ENCODE peak calls at places on chromosomes 5 and 9, in four cellular contexts. C is HCT116, V is prostate gland, Q is K562. Z is an unnamed sample.
A peak's percentile ranks its signal among the peaks of the same experiment; 100 is the strongest.

GRCh38 chr5:52999357-52999949 is 10.3 kb downstream of the ITGA2 start:
- DNase-seq in C (no peak), V (no peak), Q (no peak), Z (no peak)

GRCh38 chr5:14914603-14915277 is 43.2 kb upstream of the ANKH start:
- DNase-seq in C (no peak), V (no peak), Q (no peak), Z (no peak)

GRCh38 chr5:14491505-14491904 is 90.1 kb upstream of the OTULINL start:
- DNase-seq in C (no peak), V (no peak), Q (no peak), Z (no peak)

GRCh38 chr5:83029912-83030311 is 47.3 kb downstream of the TMEM167A start:
- DNase-seq in C (no peak), V (no peak), Q (no peak), Z (no peak)

GRCh38 chr5:126106032-126106431 is 317.2 kb upstream of the GRAMD2B start:
- DNase-seq in C (no peak), V (no peak), Q (no peak), Z (no peak)

GRCh38 chr9:4327504-4328191 is 27.8 kb upstream of the GLIS3 start:
- DNase-seq in C (no peak), V (no peak), Q (no peak), Z (no peak)

GRCh38 chr5:56259002-56259511 is 25.9 kb upstream of the ANKRD55 start:
- DNase-seq in C (no peak), V (no peak), Q (no peak), Z (no peak)

GRCh38 chr5:125829349-125829748 is 593.9 kb upstream of the GRAMD2B start:
- DNase-seq in C (no peak), V (no peak), Q (no peak), Z (no peak)

GRCh38 chr9:73474625-73475024 is 323.0 kb downstream of the ANXA1 start:
- DNase-seq in C (no peak), V (no peak), Q (no peak), Z (no peak)

GRCh38 chr9:79134654-79135053 is 437.1 kb upstream of the TLE4 start:
- DNase-seq in C (peak; percentile 12), V (no peak), Q (no peak), Z (no peak)

GRCh38 chr9:89474939-89475338 is 23.0 kb downstream of the SEMA4D start:
- DNase-seq in C (no peak), V (no peak), Q (no peak), Z (no peak)

GRCh38 chr9:114690308-114690707 is 8.3 kb upstream of the TEX48 start:
- DNase-seq in C (no peak), V (no peak), Q (no peak), Z (no peak)

GRCh38 chr5:120314201-120314600 is 149.9 kb upstream of the PRR16 start:
- DNase-seq in C (no peak), V (no peak), Q (no peak), Z (no peak)

GRCh38 chr5:156402387-156402921 is 75.5 kb downstream of the SGCD start:
- DNase-seq in C (no peak), V (no peak), Q (no peak), Z (no peak)

GRCh38 chr5:134129411-134130238 is 15.1 kb downstream of the TCF7 start:
- DNase-seq in C (no peak), V (no peak), Q (no peak), Z (no peak)

GRCh38 chr9:18821794-18822193 is 211.2 kb downstream of the SAXO1 start:
- DNase-seq in C (no peak), V (no peak), Q (no peak), Z (no peak)

GRCh38 chr5:122263352-122264030 is 48.5 kb upstream of the SNCAIP start:
- DNase-seq in C (no peak), V (no peak), Q (no peak), Z (no peak)

GRCh38 chr9:76904661-76905457 is 1.1 kb downstream of the PRUNE2 start:
- DNase-seq in C (no peak), V (no peak), Q (no peak), Z (no peak)

GRCh38 chr5:170597109-170597741 is 93.4 kb downstream of the KCNIP1 start:
- DNase-seq in C (no peak), V (no peak), Q (no peak), Z (no peak)

GRCh38 chr9:81570083-81570482 is 119.3 kb downstream of the TLE1 start:
- DNase-seq in C (no peak), V (no peak), Q (no peak), Z (no peak)

GRCh38 chr5:88826959-88827585 is 55.9 kb downstream of the MEF2C start:
- DNase-seq in C (peak; percentile 47), V (no peak), Q (peak; percentile 17), Z (no peak)

GRCh38 chr5:147859962-147860640 is 18.4 kb upstream of the SCGB3A2 start:
- DNase-seq in C (no peak), V (no peak), Q (no peak), Z (no peak)

GRCh38 chr5:122741681-122742080 is 33.2 kb upstream of the SNX2 start:
- DNase-seq in C (no peak), V (no peak), Q (no peak), Z (no peak)

GRCh38 chr5:84634256-84634655 is 249.6 kb upstream of the EDIL3 start:
- DNase-seq in C (no peak), V (no peak), Q (no peak), Z (no peak)

GRCh38 chr5:139795074-139796001 is at the start of gene PSD2:
- DNase-seq in C (no peak), V (peak; percentile 35), Q (peak; percentile 80), Z (no peak)

GRCh38 chr5:128144491-128144890 is 60.9 kb downstream of the SLC12A2 start:
- DNase-seq in C (no peak), V (no peak), Q (no peak), Z (no peak)

GRCh38 chr5:102678267-102679058 is 76.6 kb upstream of the PAM start:
- DNase-seq in C (no peak), V (no peak), Q (no peak), Z (no peak)

GRCh38 chr9:133612051-133612450 is 2.9 kb upstream of the FAM163B start:
- DNase-seq in C (no peak), V (no peak), Q (no peak), Z (no peak)

GRCh38 chr5:96335873-96336272 is 97.2 kb downstream of the PCSK1 start:
- DNase-seq in C (no peak), V (no peak), Q (no peak), Z (no peak)

GRCh38 chr5:42799668-42800114 is 12.0 kb downstream of the SELENOP start:
- DNase-seq in C (no peak), V (no peak), Q (no peak), Z (no peak)

GRCh38 chr9:78919701-78920100 is 622.8 kb downstream of the PSAT1 start:
- DNase-seq in C (no peak), V (no peak), Q (no peak), Z (no peak)

GRCh38 chr9:76403352-76403751 is 9.1 kb upstream of the RFK start:
- DNase-seq in C (peak; percentile 42), V (no peak), Q (no peak), Z (no peak)

GRCh38 chr9:99169982-99170761 is 51.6 kb downstream of the ALG2 start:
- DNase-seq in C (no peak), V (no peak), Q (no peak), Z (no peak)

GRCh38 chr5:32042571-32042970 is 131.5 kb downstream of the GOLPH3 start:
- DNase-seq in C (no peak), V (no peak), Q (no peak), Z (no peak)

GRCh38 chr5:131252824-131253171 is 11.1 kb upstream of the CDC42SE2 start:
- DNase-seq in C (no peak), V (no peak), Q (no peak), Z (no peak)

GRCh38 chr5:141672856-141673813 is 8.9 kb downstream of the ARAP3 start:
- DNase-seq in C (no peak), V (no peak), Q (no peak), Z (no peak)

GRCh38 chr9:78539904-78540303 is 243.0 kb downstream of the PSAT1 start:
- DNase-seq in C (no peak), V (peak; percentile 8), Q (no peak), Z (no peak)

GRCh38 chr9:137634016-137634415 is 15.2 kb downstream of the EHMT1 start:
- DNase-seq in C (no peak), V (no peak), Q (no peak), Z (no peak)
- H3K9me3 ChIP-seq in C (no peaks in the 10 kb centered on the region), V (no peaks in the 10 kb centered on the region), Q (no peaks in the 10 kb centered on the region), Z (no peaks in the 10 kb centered on the region)

DNA sequence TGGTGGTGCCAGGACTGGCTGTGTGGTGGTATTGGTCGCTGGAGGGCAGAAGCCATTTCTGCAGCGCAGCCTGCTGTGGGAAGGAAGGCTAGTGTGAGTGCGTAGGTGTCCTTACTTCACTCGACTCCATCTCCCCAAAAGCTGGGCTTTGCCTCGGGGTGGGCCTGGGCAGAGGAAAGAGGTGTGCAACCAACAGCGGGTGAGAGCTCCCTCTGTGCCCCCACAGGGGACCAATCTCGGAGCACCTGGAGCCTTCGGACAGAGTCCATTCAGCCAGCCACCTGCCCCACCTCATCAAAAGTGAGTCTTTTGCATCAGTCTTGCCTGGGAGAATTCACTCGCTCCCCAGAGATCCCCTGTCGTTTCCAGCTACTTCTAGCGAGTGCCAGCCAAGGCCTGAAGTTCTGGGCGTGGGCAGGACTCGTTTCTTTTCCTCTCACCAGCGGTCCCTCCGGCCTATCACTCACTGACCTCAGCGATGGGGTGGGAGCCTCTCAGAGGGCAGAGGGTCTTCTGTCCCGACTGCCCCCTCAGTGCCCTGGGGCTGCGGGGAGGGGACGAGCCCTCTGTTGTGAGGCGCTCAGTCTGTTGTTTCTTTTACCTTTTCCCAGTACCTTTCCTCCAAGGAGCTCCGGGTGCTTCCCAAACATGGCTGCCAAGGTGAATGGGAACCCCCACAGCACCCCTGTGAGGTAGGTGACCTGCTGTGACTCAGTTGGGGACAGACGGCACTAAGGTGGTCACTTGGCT is 32.9 kb upstream of the PRDM12 start:
- DNase-seq in C (no peak), V (no peak), Q (no peak), Z (no peak)
- H3K36me3 ChIP-seq in C (peaks cover 29% of the 10 kb centered on the region), V (peaks cover 16% of the 10 kb centered on the region), Q (peaks cover 93% of the 10 kb centered on the region), Z (peaks cover 99% of the 10 kb centered on the region)

GRCh38 chr5:39547548-39548154 is 122.9 kb upstream of the DAB2 start:
- DNase-seq in C (peak; percentile 43), V (peak; percentile 39), Q (peak; percentile 37), Z (no peak)
- TF ChIP-seq POLR2AphosphoS5 in C (no peak), V (peak; percentile 16), Q (no peak), Z (no peak)

DNA sequence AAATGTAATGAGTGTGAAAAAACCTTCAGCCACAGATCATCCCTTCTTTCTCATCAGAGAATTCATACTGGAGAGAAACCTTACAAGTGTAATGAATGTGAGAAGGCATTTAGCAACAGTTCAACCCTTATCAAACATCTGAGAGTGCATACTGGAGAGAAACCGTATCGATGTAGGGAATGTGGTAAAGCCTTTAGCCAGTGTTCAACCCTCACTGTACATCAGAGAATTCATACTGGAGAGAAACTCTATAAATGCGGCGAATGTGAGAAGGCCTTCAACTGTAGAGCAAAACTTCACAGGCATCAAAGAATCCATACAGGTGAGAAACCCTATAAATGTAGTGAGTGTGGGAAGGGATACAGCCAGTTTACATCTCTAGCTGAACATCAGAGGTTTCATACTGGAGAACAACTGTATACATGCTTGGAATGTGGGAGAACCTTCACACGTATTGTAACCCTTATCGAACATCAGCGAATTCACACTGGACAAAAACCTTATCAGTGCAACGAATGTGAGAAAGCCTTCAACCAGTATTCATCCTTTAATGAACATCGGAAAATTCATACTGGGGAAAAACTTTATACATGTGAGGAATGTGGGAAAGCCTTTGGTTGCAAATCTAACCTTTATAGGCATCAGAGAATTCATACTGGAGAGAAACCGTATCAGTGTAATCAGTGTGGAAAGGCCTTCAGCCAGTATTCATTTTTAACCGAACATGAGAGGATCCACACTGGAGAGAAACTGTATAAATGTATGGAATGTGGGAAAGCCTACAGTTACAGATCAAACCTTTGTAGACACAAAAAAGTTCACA is 19.2 kb downstream of the ZNF354C start:
- DNase-seq in C (no peak), V (no peak), Q (no peak), Z (no peak)
- H3K9me3 ChIP-seq in C (peaks cover 50% of the 10 kb centered on the region), V (peaks cover 19% of the 10 kb centered on the region), Q (peaks cover 4% of the 10 kb centered on the region), Z (peaks cover 96% of the 10 kb centered on the region)

Z was measured in vagina.